ENCODE peak calls at places on chromosomes 13 and 19, in nine cellular contexts. O is HL-60; J is GM12878; Q is CD8-positive, alpha-beta T cell; K is uterus; W is thyroid gland; Z is cardiac muscle cell; B is psoas muscle; V is heart left ventricle. M is an unnamed sample.

GRCh38 chr19:22332924-22333323 is 46.7 kb downstream of the ZNF729 start:
- DNase-seq in O (no peak), J (no peak), Q (no peak), K (no peak), W (no peak), Z (no peak), B (no peak), V (no peak), M (no peak)

GRCh38 chr13:86569974-86570373 is 770.8 kb upstream of the SLITRK6 start:
- DNase-seq in O (no peak), J (no peak), Q (no peak), K (no peak), W (no peak), Z (no peak), B (no peak), V (no peak), M (no peak)

GRCh38 chr19:30001794-30002193 is 59.8 kb downstream of the URI1 start:
- DNase-seq in O (no peak), J (no peak), Q (no peak), K (no peak), W (no peak), Z (peak), B (no peak), V (no peak), M (no peak)

GRCh38 chr13:39417131-39417530 is 185.9 kb downstream of the LHFPL6 start:
- DNase-seq in O (no peak), J (no peak), Q (no peak), K (no peak), W (no peak), Z (peak), B (no peak), V (no peak), M (no peak)

GRCh38 chr13:94128430-94128829 is 351.1 kb downstream of the DCT start:
- DNase-seq in O (no peak), J (no peak), Q (no peak), K (peak), W (peak), Z (peak), B (peak), V (peak), M (no peak)

GRCh38 chr19:58409010-58409790 is 751 bp downstream of the ZNF584 start:
- DNase-seq in O (peak), J (no peak), Q (no peak), K (no peak), W (peak), Z (no peak), B (no peak), V (no peak), M (no peak)

GRCh38 chr19:4654437-4655361 is 15.4 kb downstream of the TNFAIP8L1 start:
- DNase-seq in O (peak), J (no peak), Q (no peak), K (no peak), W (no peak), Z (no peak), B (no peak), V (no peak), M (no peak)

GRCh38 chr19:33376931-33377557 is 3.5 kb downstream of the CEBPG start:
- DNase-seq in O (no peak), J (no peak), Q (no peak), K (no peak), W (no peak), Z (no peak), B (no peak), V (no peak), M (no peak)

GRCh38 chr13:26558074-26558805 is 757 bp downstream of the WASF3 start:
- DNase-seq in O (no peak), J (no peak), Q (no peak), K (peak), W (peak), Z (peak), B (peak), V (no peak), M (no peak)

GRCh38 chr13:41675306-41675705 is 218.0 kb downstream of the RGCC start:
- DNase-seq in O (no peak), J (no peak), Q (no peak), K (no peak), W (no peak), Z (no peak), B (no peak), V (no peak), M (no peak)

GRCh38 chr19:2084993-2085720 is 11.0 kb downstream of the MOB3A start:
- DNase-seq in O (peak), J (peak), Q (peak), K (no peak), W (peak), Z (no peak), B (peak), V (peak), M (peak)

GRCh38 chr19:32339988-32340874 is 5.2 kb upstream of the ZNF507 start:
- DNase-seq in O (peak), J (no peak), Q (peak), K (peak), W (peak), Z (peak), B (peak), V (peak), M (peak)

GRCh38 chr13:26628706-26629105 is 71.2 kb downstream of the WASF3 start:
- DNase-seq in O (no peak), J (no peak), Q (no peak), K (no peak), W (peak), Z (peak), B (no peak), V (no peak), M (no peak)

GRCh38 chr19:2064395-2064787 is 13.3 kb upstream of the MKNK2 start:
- DNase-seq in O (no peak), J (no peak), Q (no peak), K (no peak), W (no peak), Z (no peak), B (peak), V (no peak), M (no peak)

GRCh38 chr19:19021115-19021514 is 12.2 kb downstream of the SUGP2 start:
- DNase-seq in O (no peak), J (no peak), Q (no peak), K (no peak), W (no peak), Z (no peak), B (no peak), V (no peak), M (no peak)

GRCh38 chr13:43782686-43783085 is 4.1 kb downstream of the ENOX1 start:
- DNase-seq in O (no peak), J (no peak), Q (no peak), K (no peak), W (no peak), Z (no peak), B (no peak), V (no peak), M (no peak)

GRCh38 chr13:23656637-23657036 is 86.4 kb downstream of the TNFRSF19 start:
- DNase-seq in O (peak), J (no peak), Q (no peak), K (no peak), W (no peak), Z (no peak), B (no peak), V (peak), M (no peak)

GRCh38 chr19:30473334-30473867 is 101.2 kb downstream of the ZNF536 start:
- DNase-seq in O (no peak), J (no peak), Q (no peak), K (no peak), W (no peak), Z (no peak), B (no peak), V (no peak), M (no peak)

GRCh38 chr19:51690359-51691121 is 2.6 kb upstream of the SPACA6 start:
- DNase-seq in O (peak), J (no peak), Q (peak), K (peak), W (peak), Z (peak), B (peak), V (peak), M (peak)

GRCh38 chr13:105587786-105588185 is 947.7 kb downstream of the EFNB2 start:
- DNase-seq in O (no peak), J (no peak), Q (no peak), K (no peak), W (no peak), Z (no peak), B (no peak), V (no peak), M (no peak)

GRCh38 chr19:6458695-6459355 is 767 bp downstream of the SLC25A23 start:
- DNase-seq in O (no peak), J (no peak), Q (no peak), K (no peak), W (peak), Z (no peak), B (no peak), V (no peak), M (no peak)

GRCh38 chr19:55437410-55437809 is 5.7 kb downstream of the SHISA7 start:
- DNase-seq in O (peak), J (no peak), Q (no peak), K (no peak), W (peak), Z (peak), B (peak), V (peak), M (peak)

GRCh38 chr19:55320844-55321419 is 4.2 kb downstream of the TMEM150B start:
- DNase-seq in O (no peak), J (no peak), Q (no peak), K (no peak), W (no peak), Z (no peak), B (no peak), V (no peak), M (no peak)

GRCh38 chr19:49333426-49334288 is 1.5 kb upstream of the CD37 start:
- DNase-seq in O (peak), J (peak), Q (peak), K (no peak), W (no peak), Z (no peak), B (no peak), V (no peak), M (no peak)

GRCh38 chr19:41933131-41933458 is 4.8 kb upstream of the ERFL start:
- DNase-seq in O (no peak), J (no peak), Q (no peak), K (no peak), W (no peak), Z (no peak), B (no peak), V (no peak), M (no peak)

GRCh38 chr19:4811328-4812131 is 20.0 kb downstream of the TICAM1 start:
- DNase-seq in O (peak), J (no peak), Q (peak), K (peak), W (peak), Z (peak), B (peak), V (peak), M (peak)

GRCh38 chr13:45396548-45397095 is 21.6 kb downstream of the SLC25A30 start:
- DNase-seq in O (no peak), J (no peak), Q (no peak), K (no peak), W (no peak), Z (no peak), B (no peak), V (no peak), M (no peak)

GRCh38 chr13:66585669-66586203 is 644.4 kb downstream of the PCDH9 start:
- DNase-seq in O (no peak), J (no peak), Q (no peak), K (no peak), W (no peak), Z (no peak), B (no peak), V (no peak), M (no peak)

GRCh38 chr13:29887651-29888050 is 37.2 kb upstream of the UBL3 start:
- DNase-seq in O (no peak), J (no peak), Q (no peak), K (no peak), W (no peak), Z (no peak), B (no peak), V (no peak), M (no peak)

GRCh38 chr13:29888306-29888705 is 37.9 kb upstream of the UBL3 start:
- DNase-seq in O (no peak), J (no peak), Q (no peak), K (no peak), W (no peak), Z (no peak), B (no peak), V (no peak), M (no peak)

GRCh38 chr13:29886446-29886845 is 36.0 kb upstream of the UBL3 start:
- DNase-seq in O (no peak), J (no peak), Q (peak), K (no peak), W (no peak), Z (no peak), B (no peak), V (no peak), M (no peak)

GRCh38 chr13:29885967-29886366 is 35.5 kb upstream of the UBL3 start:
- DNase-seq in O (no peak), J (no peak), Q (no peak), K (no peak), W (no peak), Z (no peak), B (no peak), V (no peak), M (no peak)

DNA sequence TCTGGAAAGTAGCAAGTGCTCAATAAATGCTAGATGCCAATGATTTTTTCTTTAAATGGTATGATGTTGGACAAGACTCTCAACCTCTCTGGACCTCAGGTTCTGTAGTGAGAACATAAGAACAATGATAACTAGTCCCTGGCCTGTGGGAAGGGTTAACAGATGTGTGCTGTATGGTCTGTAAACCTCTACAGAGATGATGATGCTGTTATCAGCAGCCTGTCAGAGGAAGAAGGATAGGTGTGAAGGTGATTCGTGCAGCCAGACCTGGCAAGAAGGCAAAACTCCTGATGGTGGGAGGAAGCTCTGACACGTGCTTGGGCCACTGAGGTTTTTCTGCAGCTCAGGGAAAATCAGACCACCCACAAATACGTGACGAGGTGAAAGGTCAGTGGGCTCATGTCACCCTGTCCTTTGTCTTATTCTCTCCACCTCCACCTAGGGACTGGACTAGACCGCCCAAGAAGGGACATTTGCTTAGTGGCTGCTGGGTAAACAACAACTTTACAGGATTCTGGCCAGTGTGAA is 36.7 kb upstream of the UBL3 start:
- DNase-seq in O (no peak), J (no peak), Q (no peak), K (no peak), W (no peak), Z (no peak), B (no peak), V (no peak), M (no peak)
- TF ChIP-seq CTCF in O (no peak), J (no peak), Q (no peak), K (no peak), W (no peak), Z (no peak), B (no peak), V (no peak), M (no peak)

GRCh38 chr13:114063545-114064515 is 68.6 kb downstream of the RASA3 start:
- DNase-seq in O (peak), J (no peak), Q (no peak), K (peak), W (no peak), Z (no peak), B (peak), V (peak), M (peak)

GRCh38 chr13:114061746-114062145 is 70.7 kb downstream of the RASA3 start:
- DNase-seq in O (no peak), J (no peak), Q (no peak), K (no peak), W (no peak), Z (no peak), B (no peak), V (no peak), M (no peak)

GRCh38 chr13:114061047-114061446 is 71.4 kb downstream of the RASA3 start:
- DNase-seq in O (no peak), J (no peak), Q (no peak), K (no peak), W (no peak), Z (no peak), B (no peak), V (no peak), M (no peak)

GRCh38 chr13:114062754-114063153 is 69.7 kb downstream of the RASA3 start:
- DNase-seq in O (peak), J (no peak), Q (no peak), K (no peak), W (no peak), Z (no peak), B (no peak), V (no peak), M (no peak)

DNA sequence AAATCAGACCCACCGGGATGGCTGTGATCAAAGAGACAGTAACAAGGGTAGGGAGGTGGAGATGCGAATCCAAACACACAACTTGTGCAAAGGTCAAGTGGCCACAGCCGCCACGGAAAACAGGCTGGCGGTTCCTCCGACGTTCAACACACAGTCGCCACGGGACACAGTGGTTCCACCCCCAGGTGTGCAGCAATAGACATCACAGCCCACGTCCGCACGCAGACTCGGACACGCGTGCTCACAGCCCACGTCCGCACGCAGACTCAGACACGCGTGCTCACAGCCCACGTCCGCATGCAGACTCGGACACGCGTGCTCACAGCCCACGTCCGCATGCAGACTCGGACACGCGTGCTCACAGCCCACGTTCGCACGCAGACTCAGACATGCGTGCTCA is 70.1 kb downstream of the RASA3 start:
- DNase-seq in O (no peak), J (no peak), Q (no peak), K (no peak), W (no peak), Z (no peak), B (no peak), V (no peak), M (no peak)
- H3K27ac ChIP-seq in O (peak), J (no peak), Q (no peak), K (peak), W (no peak), Z (no peak), B (no peak), V (no peak), M (peak)

DNA sequence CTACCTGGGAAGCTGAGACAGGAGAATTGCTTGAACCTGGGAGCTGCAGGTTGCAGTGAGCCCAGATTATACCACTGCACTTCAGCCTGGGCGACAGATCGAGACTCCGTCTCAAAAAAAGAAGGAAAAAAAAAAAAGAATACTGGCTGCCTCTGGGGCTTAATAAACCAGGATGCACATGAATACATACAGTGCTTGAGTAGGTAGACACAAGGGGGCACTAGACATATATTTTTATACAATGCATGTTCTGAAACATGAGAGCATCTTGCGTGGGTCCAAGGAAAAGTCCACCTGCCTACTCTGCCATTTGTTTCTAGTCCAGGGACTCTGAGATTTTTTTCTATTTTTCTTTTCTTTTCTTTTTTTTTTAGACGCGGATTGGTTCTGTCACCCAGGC is 31.2 kb downstream of the KEAP1 start:
- DNase-seq in O (peak), J (no peak), Q (no peak), K (no peak), W (no peak), Z (peak), B (no peak), V (no peak), M (no peak)
- TF ChIP-seq CTCF in O (no peak), J (peak), Q (peak), K (peak), W (no peak), Z (peak), B (peak), V (peak), M (no peak)

DNA sequence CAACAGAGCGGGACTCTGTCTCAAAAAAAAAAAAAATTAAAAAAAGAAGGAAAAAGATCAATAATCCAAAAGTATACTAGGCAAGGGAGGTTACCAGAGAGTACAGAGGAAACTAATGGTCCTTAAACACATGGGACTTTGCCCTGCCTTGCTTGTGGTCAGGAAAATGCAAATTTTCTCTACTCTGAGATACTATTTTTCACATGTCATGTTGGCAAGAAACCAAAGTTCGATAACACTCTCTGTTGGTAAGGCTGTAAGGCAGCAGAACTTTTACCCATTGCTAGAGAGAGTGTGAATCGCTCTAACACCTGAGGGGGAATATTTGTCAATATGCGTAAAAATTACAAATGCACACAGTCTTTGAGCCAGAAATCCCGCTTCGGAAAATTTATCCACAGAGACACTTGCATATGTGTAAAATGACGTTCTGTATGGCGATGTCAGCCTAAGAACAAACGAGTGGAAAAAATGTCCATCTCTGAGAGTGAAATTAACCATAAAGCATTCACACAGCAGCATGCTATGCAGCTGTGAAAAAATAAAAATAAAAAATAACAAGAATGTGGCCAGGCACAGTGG is 9.4 kb upstream of the RFX1 start:
- DNase-seq in O (no peak), J (peak), Q (no peak), K (no peak), W (no peak), Z (no peak), B (no peak), V (no peak), M (no peak)
- H3K27ac ChIP-seq in O (no peak), J (peak), Q (no peak), K (no peak), W (no peak), Z (no peak), B (no peak), V (no peak), M (no peak)

GRCh38 chr13:24713022-24713421 is 32.8 kb downstream of the ATP12A start:
- DNase-seq in O (no peak), J (no peak), Q (no peak), K (no peak), W (peak), Z (peak), B (no peak), V (peak), M (peak)

GRCh38 chr13:24706886-24707585 is 26.8 kb downstream of the ATP12A start:
- DNase-seq in O (no peak), J (no peak), Q (no peak), K (no peak), W (no peak), Z (no peak), B (no peak), V (no peak), M (no peak)

DNA sequence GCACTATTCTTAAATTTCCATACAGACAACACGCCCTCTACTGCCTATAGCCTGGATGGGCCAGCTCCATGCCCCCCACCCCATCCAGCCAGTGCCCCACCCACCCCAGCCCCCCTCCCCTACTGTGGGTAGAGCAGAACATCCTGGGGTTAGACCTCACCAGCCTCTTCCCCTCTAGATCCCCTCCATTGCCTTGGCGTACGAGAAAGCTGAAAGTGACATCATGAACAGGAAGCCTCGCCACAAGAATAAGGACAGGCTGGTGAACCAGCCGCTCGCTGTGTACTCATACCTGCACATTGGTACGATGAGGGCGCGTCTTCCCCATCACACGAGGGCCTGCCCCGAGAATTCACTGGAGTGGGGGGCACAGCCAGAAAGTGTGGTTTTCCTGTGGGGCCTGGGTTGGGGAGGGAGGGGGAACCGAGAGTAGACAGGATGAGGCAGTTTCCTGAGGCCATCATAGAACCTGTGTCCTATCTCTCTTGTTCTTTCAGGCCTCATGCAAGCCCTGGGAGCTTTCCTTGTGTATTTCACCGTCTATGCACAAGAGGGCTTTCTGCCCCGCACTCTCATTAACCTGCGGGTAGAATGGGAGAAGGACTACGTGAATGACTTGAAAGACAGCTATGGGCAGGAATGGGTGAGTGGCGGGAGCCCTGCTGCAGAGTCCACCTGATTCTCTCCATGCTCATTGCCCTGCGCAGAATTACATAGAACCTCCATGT is 29.1 kb downstream of the ATP12A start:
- DNase-seq in O (no peak), J (no peak), Q (peak), K (no peak), W (no peak), Z (no peak), B (no peak), V (no peak), M (no peak)
- TF ChIP-seq CTCF in O (no peak), J (no peak), Q (no peak), K (no peak), W (no peak), Z (no peak), B (no peak), V (no peak), M (no peak)